ENCODE peak calls at places on chromosomes 7 and 10, in six cellular contexts. B is CD4-positive, alpha-beta memory T cell; G is colonic mucosa; S is lung; X is iPS DF 6.9; D is cardiac muscle cell. H is an unnamed sample.

GRCh38 chr7:45967591-45968157 is 46.6 kb upstream of the IGFBP3 start:
- DNase-seq in B (no peak), G (no peak), S (no peak), X (no peak), D (no peak), H (no peak)

GRCh38 chr10:2508971-2509605 is 558.3 kb upstream of the PFKP start:
- DNase-seq in B (no peak), G (no peak), S (no peak), X (no peak), D (no peak), H (no peak)

GRCh38 chr7:69922011-69922803 is 323.9 kb downstream of the AUTS2 start:
- DNase-seq in B (no peak), G (no peak), S (no peak), X (no peak), D (peak), H (no peak)

GRCh38 chr10:73791871-73792400 is 6.5 kb downstream of the ZSWIM8 start:
- DNase-seq in B (no peak), G (no peak), S (no peak), X (no peak), D (no peak), H (no peak)

GRCh38 chr7:157977306-157977705 is 610.3 kb downstream of the PTPRN2 start:
- DNase-seq in B (no peak), G (no peak), S (no peak), X (no peak), D (no peak), H (no peak)

GRCh38 chr7:35267372-35267771 is 13.5 kb upstream of the TBX20 start:
- DNase-seq in B (no peak), G (no peak), S (no peak), X (no peak), D (no peak), H (no peak)

GRCh38 chr10:115829501-115830215 is 443.3 kb downstream of the GFRA1 start:
- DNase-seq in B (no peak), G (no peak), S (no peak), X (no peak), D (peak), H (no peak)

GRCh38 chr10:44911951-44912350 is 814 bp downstream of the TMEM72 start:
- DNase-seq in B (no peak), G (no peak), S (no peak), X (no peak), D (no peak), H (no peak)

GRCh38 chr10:86018735-86019058 is 347.9 kb downstream of the GRID1 start:
- DNase-seq in B (no peak), G (no peak), S (no peak), X (no peak), D (no peak), H (no peak)

GRCh38 chr7:43467406-43467805 is 115.5 kb upstream of the STK17A start:
- DNase-seq in B (no peak), G (no peak), S (no peak), X (no peak), D (no peak), H (no peak)

GRCh38 chr7:20152057-20152456 is 65.1 kb downstream of the MACC1 start:
- DNase-seq in B (no peak), G (no peak), S (no peak), X (no peak), D (no peak), H (no peak)

GRCh38 chr10:50604049-50604640 is 19.6 kb downstream of the SGMS1 start:
- DNase-seq in B (no peak), G (no peak), S (no peak), X (no peak), D (no peak), H (no peak)

GRCh38 chr10:74227697-74228424 is 76.8 kb downstream of the ADK start:
- DNase-seq in B (no peak), G (no peak), S (no peak), X (no peak), D (no peak), H (peak)

GRCh38 chr10:92239600-92240288 is 51.1 kb downstream of the CPEB3 start:
- DNase-seq in B (peak), G (peak), S (peak), X (no peak), D (peak), H (peak)

GRCh38 chr10:46074547-46074946 is 28.5 kb upstream of the MSMB start:
- DNase-seq in B (no peak), G (no peak), S (no peak), X (no peak), D (no peak), H (no peak)

GRCh38 chr10:126397640-126398382 is 9.5 kb upstream of the ADAM12 start:
- DNase-seq in B (no peak), G (no peak), S (no peak), X (no peak), D (no peak), H (no peak)

GRCh38 chr7:127918130-127918529 is 113.1 kb downstream of the LRRC4 start:
- DNase-seq in B (no peak), G (no peak), S (no peak), X (no peak), D (no peak), H (no peak)

GRCh38 chr7:101165075-101165957 is at the start of gene VGF:
- DNase-seq in B (peak), G (peak), S (peak), X (no peak), D (peak), H (peak)

GRCh38 chr7:92425311-92425947 is 21.9 kb upstream of the GATAD1 start:
- DNase-seq in B (no peak), G (peak), S (no peak), X (no peak), D (no peak), H (peak)

GRCh38 chr7:46830-47140 is 145.6 kb upstream of the FAM20C start:
- DNase-seq in B (no peak), G (no peak), S (no peak), X (no peak), D (no peak), H (no peak)

GRCh38 chr7:151062399-151063211 is 3.2 kb downstream of the SLC4A2 start:
- DNase-seq in B (no peak), G (peak), S (peak), X (no peak), D (peak), H (no peak)

GRCh38 chr7:604038-604883 is 84.6 kb upstream of the PDGFA start:
- DNase-seq in B (peak), G (peak), S (peak), X (no peak), D (no peak), H (peak)

GRCh38 chr7:118352854-118353453 is 128.4 kb downstream of the ANKRD7 start:
- DNase-seq in B (no peak), G (no peak), S (no peak), X (no peak), D (peak), H (no peak)

GRCh38 chr7:505171-505570 is 14.5 kb downstream of the PDGFA start:
- DNase-seq in B (no peak), G (no peak), S (no peak), X (no peak), D (no peak), H (no peak)

GRCh38 chr10:69730251-69731156 is 71.2 kb upstream of the COL13A1 start:
- DNase-seq in B (no peak), G (no peak), S (peak), X (no peak), D (peak), H (no peak)

GRCh38 chr10:124663228-124663627 is 81.0 kb downstream of the FAM53B start:
- DNase-seq in B (no peak), G (no peak), S (no peak), X (no peak), D (no peak), H (no peak)

GRCh38 chr7:140966561-140967234 is 42.0 kb upstream of the BRAF start:
- DNase-seq in B (no peak), G (no peak), S (no peak), X (no peak), D (no peak), H (no peak)

GRCh38 chr10:103651783-103652476 is 158.4 kb downstream of the NEURL1 start:
- DNase-seq in B (no peak), G (peak), S (no peak), X (no peak), D (no peak), H (no peak)

GRCh38 chr7:23055582-23056178 is 41.8 kb upstream of the HYCC1 start:
- DNase-seq in B (peak), G (peak), S (peak), X (peak), D (peak), H (peak)

GRCh38 chr10:42552188-42553063 is 85.9 kb downstream of the ZNF33B start:
- DNase-seq in B (peak), G (peak), S (peak), X (peak), D (peak), H (peak)

GRCh38 chr10:86520871-86521619 is 547 bp downstream of the WAPL start:
- DNase-seq in B (peak), G (peak), S (peak), X (no peak), D (peak), H (peak)

GRCh38 chr10:42990016-42990720 is 86.7 kb upstream of the RET start:
- DNase-seq in B (no peak), G (peak), S (no peak), X (no peak), D (no peak), H (no peak)

GRCh38 chr7:82678716-82679115 is 235.1 kb upstream of the CACNA2D1 start:
- DNase-seq in B (no peak), G (no peak), S (no peak), X (no peak), D (no peak), H (no peak)

GRCh38 chr10:123995461-123996131 is 97.8 kb downstream of the CHST15 start:
- DNase-seq in B (no peak), G (peak), S (peak), X (no peak), D (peak), H (no peak)

GRCh38 chr10:95651346-95652115 is 5.0 kb downstream of the ALDH18A1 start:
- DNase-seq in B (no peak), G (no peak), S (no peak), X (no peak), D (no peak), H (no peak)

GRCh38 chr7:157825325-157825724 is 488.5 kb downstream of the DNAJB6 start:
- DNase-seq in B (no peak), G (no peak), S (no peak), X (no peak), D (no peak), H (no peak)

GRCh38 chr10:72310636-72311035 is 36.9 kb downstream of the DDIT4 start:
- DNase-seq in B (no peak), G (no peak), S (no peak), X (no peak), D (no peak), H (no peak)

GRCh38 chr7:157683251-157684156 is 346.7 kb downstream of the DNAJB6 start:
- DNase-seq in B (no peak), G (no peak), S (no peak), X (no peak), D (no peak), H (no peak)

GRCh38 chr7:51011710-51012350 is 229.1 kb upstream of the GRB10 start:
- DNase-seq in B (no peak), G (no peak), S (peak), X (no peak), D (no peak), H (no peak)

GRCh38 chr10:14583967-14584366 is 190.7 kb downstream of the FAM107B start:
- DNase-seq in B (no peak), G (no peak), S (no peak), X (no peak), D (no peak), H (no peak)

GRCh38 chr10:14587540-14588083 is 187.1 kb downstream of the FAM107B start:
- DNase-seq in B (peak), G (no peak), S (no peak), X (no peak), D (no peak), H (no peak)

GRCh38 chr10:14584643-14585042 is 190.1 kb downstream of the FAM107B start:
- DNase-seq in B (no peak), G (no peak), S (no peak), X (no peak), D (no peak), H (no peak)

GRCh38 chr10:14586901-14587300 is 187.8 kb downstream of the FAM107B start:
- DNase-seq in B (peak), G (no peak), S (no peak), X (no peak), D (no peak), H (peak)

DNA sequence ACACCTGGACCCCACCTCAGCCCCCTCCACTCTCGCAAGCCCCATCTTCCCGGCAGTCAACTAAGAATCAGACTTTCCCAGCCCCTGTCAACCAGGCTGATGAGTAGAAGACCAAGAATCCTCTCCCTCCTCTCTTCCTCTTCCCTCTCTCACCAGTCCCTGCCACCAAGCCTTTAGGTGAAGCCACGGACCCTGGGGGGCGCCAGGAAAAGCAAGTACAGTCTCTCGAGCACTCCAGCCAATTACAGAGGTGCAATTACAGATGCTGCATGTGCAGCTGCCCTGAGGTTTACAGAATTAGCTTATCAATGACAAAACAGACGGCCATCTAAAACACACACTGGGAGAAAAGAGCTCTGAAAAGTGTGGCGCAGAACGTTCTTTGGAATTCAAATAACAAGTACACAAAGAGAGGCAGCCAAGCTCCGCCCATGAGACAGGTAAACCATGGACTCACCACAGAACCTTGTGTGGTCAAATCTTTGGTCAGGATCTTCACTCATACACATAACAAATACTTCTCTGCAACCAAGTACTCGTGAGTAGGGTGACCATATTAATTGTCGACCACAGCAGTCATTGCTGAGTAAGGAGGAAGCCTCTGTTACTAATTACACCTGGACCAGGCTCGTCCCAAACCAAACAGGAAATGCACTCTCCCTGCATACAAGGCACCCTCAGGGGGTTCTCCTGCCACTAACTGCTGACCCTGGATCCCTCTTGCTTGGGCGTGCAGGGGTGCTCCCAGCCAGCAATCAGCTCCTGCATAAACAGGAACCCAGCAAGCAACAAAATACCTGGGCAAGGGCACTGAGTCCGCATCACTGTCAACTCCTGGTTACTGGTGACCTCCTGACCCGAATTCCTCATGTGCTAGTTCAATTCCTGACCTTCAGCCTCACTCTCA is 189.2 kb downstream of the FAM107B start:
- DNase-seq in B (no peak), G (no peak), S (no peak), X (no peak), D (no peak), H (no peak)
- H3K27ac ChIP-seq in B (peak), G (no peak), S (no peak), X (no peak), D (no peak), H (peak)

DNA sequence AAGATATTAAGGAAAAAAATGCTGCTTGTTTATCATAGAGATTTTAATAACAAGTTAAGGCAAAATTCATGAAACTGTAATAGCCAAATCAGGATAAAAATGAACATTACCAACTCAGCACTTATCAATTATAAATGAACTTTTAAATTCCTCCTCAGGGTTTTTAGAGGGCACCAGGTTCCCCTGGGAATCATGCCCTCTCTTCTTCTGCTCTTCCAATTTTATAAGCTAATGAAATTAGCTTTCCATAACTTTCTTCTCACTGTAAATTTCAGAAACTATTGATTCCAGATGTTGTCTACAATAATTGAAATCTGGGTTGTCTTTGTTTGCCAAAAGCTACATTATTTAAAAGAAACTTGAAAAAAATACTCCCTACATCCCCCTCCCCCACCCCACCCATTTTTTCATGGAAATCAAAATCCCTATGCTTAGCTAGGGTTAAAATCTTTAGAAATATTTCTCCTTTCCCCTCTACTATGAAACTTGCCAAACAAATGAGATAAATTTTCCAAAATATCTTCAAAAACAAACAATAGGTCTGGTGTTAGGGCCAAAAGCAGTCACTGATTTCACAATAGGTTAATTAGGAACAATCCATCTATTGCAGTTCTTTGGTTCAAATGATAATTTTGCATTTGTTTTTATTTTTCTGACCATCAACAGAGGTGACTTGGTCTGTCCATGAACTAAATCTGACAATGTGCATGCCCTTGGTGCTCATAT is 187.7 kb downstream of the DOCK4 start:
- DNase-seq in B (no peak), G (no peak), S (no peak), X (no peak), D (no peak), H (no peak)
- H3K27ac ChIP-seq in B (no peak), G (no peak), S (no peak), X (no peak), D (no peak), H (no peak)

DNA sequence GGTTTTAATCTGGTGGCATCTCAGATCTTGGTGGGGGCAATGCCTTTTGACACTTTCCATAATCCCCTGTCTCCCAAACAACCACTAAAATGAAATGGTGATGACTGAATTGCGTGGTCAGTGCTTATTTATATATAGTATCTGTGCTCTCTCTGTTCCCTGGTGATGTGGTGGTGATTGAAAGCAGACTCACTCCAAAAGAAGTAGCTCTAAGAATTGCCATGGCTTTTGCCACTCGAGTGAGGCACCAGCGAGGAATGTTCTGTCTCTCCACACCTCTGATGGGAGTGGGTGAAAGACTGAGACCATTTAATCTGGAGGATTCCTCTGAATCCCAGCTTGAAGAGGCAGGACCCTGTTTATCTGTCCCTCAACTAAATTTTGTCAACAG is 2.8 kb downstream of the DUSP5 start:
- DNase-seq in B (no peak), G (no peak), S (no peak), X (no peak), D (peak), H (no peak)
- H3K27ac ChIP-seq in B (peak), G (peak), S (peak), X (no peak), D (peak), H (no peak)

GRCh38 chr10:21260060-21260792 is 265.3 kb downstream of the SKIDA1 start:
- DNase-seq in B (no peak), G (no peak), S (no peak), X (no peak), D (no peak), H (no peak)
- H3K27ac ChIP-seq in B (no peak), G (no peak), S (no peak), X (no peak), D (no peak), H (no peak)

DNA sequence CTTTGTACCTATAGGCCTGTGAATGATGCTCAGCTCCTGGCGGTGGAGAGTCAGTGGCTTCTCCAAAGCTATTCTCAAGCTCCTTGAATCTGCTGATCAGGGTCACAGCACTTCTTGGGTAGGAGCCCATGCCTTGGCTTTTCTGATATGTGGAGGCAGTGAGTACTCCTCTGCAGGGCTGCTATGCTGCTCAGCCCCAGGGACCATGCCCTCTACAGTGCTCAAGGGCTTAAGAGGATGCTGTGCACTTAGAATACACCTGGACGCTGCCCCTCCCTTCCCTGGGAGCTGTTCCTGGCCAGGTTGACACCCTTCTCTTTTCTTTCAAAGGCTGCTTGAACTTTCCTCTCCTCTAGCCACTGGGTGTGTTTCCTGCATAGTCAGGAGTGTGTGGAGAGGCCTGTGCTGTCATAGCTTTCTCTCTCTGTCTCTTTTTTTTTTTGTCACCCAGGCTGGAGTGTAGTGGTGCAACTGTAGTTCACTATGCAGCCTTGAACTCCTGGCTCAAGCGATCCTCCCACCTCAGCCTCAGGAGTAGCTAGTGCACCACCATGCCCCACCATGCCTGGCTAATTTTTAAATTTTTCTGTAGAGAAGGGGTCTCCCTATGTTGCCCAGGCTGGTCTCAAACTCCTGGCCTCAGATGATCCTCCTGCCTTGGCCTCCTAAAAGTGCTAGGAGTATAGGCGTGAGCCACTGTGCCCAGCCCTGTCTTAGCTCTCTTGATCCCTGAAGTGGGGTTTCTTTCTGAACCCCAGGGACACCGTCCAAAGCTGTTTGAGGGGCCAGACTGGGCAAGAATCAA is 113.9 kb downstream of the KIF20B start:
- DNase-seq in B (no peak), G (no peak), S (no peak), X (no peak), D (no peak), H (no peak)
- H3K27ac ChIP-seq in B (no peak), G (no peak), S (no peak), X (no peak), D (no peak), H (no peak)

GRCh38 chr7:133744451-133744850 is 382.7 kb upstream of the LRGUK start:
- DNase-seq in B (no peak), G (no peak), S (no peak), X (no peak), D (no peak), H (no peak)

GRCh38 chr7:133741078-133741477 is 386.1 kb upstream of the LRGUK start:
- DNase-seq in B (no peak), G (no peak), S (no peak), X (no peak), D (no peak), H (no peak)

GRCh38 chr7:133739817-133740216 is 387.3 kb upstream of the LRGUK start:
- DNase-seq in B (no peak), G (no peak), S (no peak), X (no peak), D (no peak), H (no peak)

GRCh38 chr7:133742709-133743538 is 384.2 kb upstream of the LRGUK start:
- DNase-seq in B (no peak), G (no peak), S (no peak), X (no peak), D (no peak), H (no peak)

GRCh38 chr7:133741703-133742102 is 385.4 kb upstream of the LRGUK start:
- DNase-seq in B (no peak), G (no peak), S (no peak), X (no peak), D (no peak), H (no peak)
- H3K27ac ChIP-seq in B (no peak), G (no peak), S (no peak), X (no peak), D (no peak), H (no peak)

GRCh38 chr7:30909431-30909830 is 2.2 kb upstream of the AQP1 start:
- DNase-seq in B (no peak), G (no peak), S (peak), X (no peak), D (no peak), H (no peak)
- H3K27ac ChIP-seq in B (no peak), G (no peak), S (no peak), X (no peak), D (no peak), H (no peak)